ENCODE peak calls at places on chromosomes 1 and 21, in nine cellular contexts. One of them, this sample, is unnamed.

GRCh38 chr1:242828828-242829227 is 304.3 kb upstream of the PLD5 start:
- DNase-seq in suprapubic skin: no peak
- DNase-seq in fibroblast of lung: peak; percentile 22
- DNase-seq in cardiac muscle cell: no peak
- DNase-seq in brain microvascular endothelial cell: no peak
- DNase-seq in fibroblast of pulmonary artery: no peak
- DNase-seq in heart right ventricle: no peak
- DNase-seq in GM12865: no peak
- DNase-seq in left ventricle myocardium inferior: no peak
- DNase-seq in this sample: no peak

GRCh38 chr1:243658596-243659105 is 191.4 kb downstream of the AKT3 start:
- DNase-seq in brain microvascular endothelial cell: no peak
- DNase-seq in fibroblast of pulmonary artery: no peak
- DNase-seq in heart right ventricle: no peak
- DNase-seq in fibroblast of lung: peak; percentile 14
- DNase-seq in left ventricle myocardium inferior: no peak
- DNase-seq in GM12865: no peak
- DNase-seq in cardiac muscle cell: no peak
- DNase-seq in suprapubic skin: no peak
- DNase-seq in this sample: no peak

GRCh38 chr21:28089599-28090421 is 902.9 kb downstream of the LTN1 start:
- DNase-seq in left ventricle myocardium inferior: peak; percentile 45
- DNase-seq in brain microvascular endothelial cell: no peak
- DNase-seq in fibroblast of lung: no peak
- DNase-seq in fibroblast of pulmonary artery: no peak
- DNase-seq in GM12865: no peak
- DNase-seq in suprapubic skin: no peak
- DNase-seq in heart right ventricle: peak; percentile 37
- DNase-seq in cardiac muscle cell: no peak
- DNase-seq in this sample: peak; percentile 13

GRCh38 chr1:180267211-180267561 is 37.1 kb downstream of the LHX4 start:
- DNase-seq in suprapubic skin: no peak
- DNase-seq in cardiac muscle cell: no peak
- DNase-seq in left ventricle myocardium inferior: no peak
- DNase-seq in brain microvascular endothelial cell: no peak
- DNase-seq in GM12865: no peak
- DNase-seq in fibroblast of pulmonary artery: no peak
- DNase-seq in heart right ventricle: no peak
- DNase-seq in fibroblast of lung: no peak
- DNase-seq in this sample: no peak

GRCh38 chr1:183238071-183238470 is 52.0 kb downstream of the LAMC2 start:
- DNase-seq in brain microvascular endothelial cell: peak; percentile 68
- DNase-seq in fibroblast of lung: peak; percentile 79
- DNase-seq in cardiac muscle cell: peak; percentile 24
- DNase-seq in left ventricle myocardium inferior: no peak
- DNase-seq in heart right ventricle: no peak
- DNase-seq in GM12865: no peak
- DNase-seq in suprapubic skin: no peak
- DNase-seq in fibroblast of pulmonary artery: no peak
- DNase-seq in this sample: peak; percentile 64

GRCh38 chr1:188941986-188942385 is 1535.7 kb downstream of the BRINP3 start:
- DNase-seq in heart right ventricle: no peak
- DNase-seq in cardiac muscle cell: no peak
- DNase-seq in brain microvascular endothelial cell: no peak
- DNase-seq in fibroblast of pulmonary artery: no peak
- DNase-seq in GM12865: no peak
- DNase-seq in suprapubic skin: no peak
- DNase-seq in left ventricle myocardium inferior: no peak
- DNase-seq in fibroblast of lung: no peak
- DNase-seq in this sample: no peak

GRCh38 chr21:27196651-27197050 is 229.8 kb upstream of the ADAMTS5 start:
- DNase-seq in GM12865: no peak
- DNase-seq in cardiac muscle cell: no peak
- DNase-seq in heart right ventricle: no peak
- DNase-seq in fibroblast of pulmonary artery: no peak
- DNase-seq in suprapubic skin: no peak
- DNase-seq in brain microvascular endothelial cell: no peak
- DNase-seq in left ventricle myocardium inferior: no peak
- DNase-seq in fibroblast of lung: no peak
- DNase-seq in this sample: no peak

GRCh38 chr21:45979141-45979631 is 2.4 kb upstream of the COL6A1 start:
- DNase-seq in left ventricle myocardium inferior: peak; percentile 25
- DNase-seq in suprapubic skin: peak; percentile 73
- DNase-seq in fibroblast of lung: no peak
- DNase-seq in cardiac muscle cell: no peak
- DNase-seq in heart right ventricle: peak; percentile 16
- DNase-seq in GM12865: no peak
- DNase-seq in fibroblast of pulmonary artery: no peak
- DNase-seq in brain microvascular endothelial cell: no peak
- DNase-seq in this sample: peak; percentile 75

GRCh38 chr1:196637606-196638005 is 14.2 kb upstream of the CFH start:
- DNase-seq in cardiac muscle cell: no peak
- DNase-seq in GM12865: no peak
- DNase-seq in brain microvascular endothelial cell: no peak
- DNase-seq in fibroblast of pulmonary artery: no peak
- DNase-seq in heart right ventricle: no peak
- DNase-seq in fibroblast of lung: no peak
- DNase-seq in suprapubic skin: no peak
- DNase-seq in left ventricle myocardium inferior: no peak
- DNase-seq in this sample: no peak

GRCh38 chr1:51310871-51311613 is 19.3 kb downstream of the TTC39A start:
- DNase-seq in suprapubic skin: no peak
- DNase-seq in brain microvascular endothelial cell: no peak
- DNase-seq in fibroblast of lung: no peak
- DNase-seq in cardiac muscle cell: peak; percentile 17
- DNase-seq in GM12865: no peak
- DNase-seq in heart right ventricle: no peak
- DNase-seq in fibroblast of pulmonary artery: no peak
- DNase-seq in left ventricle myocardium inferior: no peak
- DNase-seq in this sample: peak; percentile 47

GRCh38 chr1:22508329-22508728 is 55.0 kb upstream of the EPHA8 start:
- DNase-seq in brain microvascular endothelial cell: no peak
- DNase-seq in GM12865: peak; percentile 7
- DNase-seq in heart right ventricle: no peak
- DNase-seq in left ventricle myocardium inferior: no peak
- DNase-seq in cardiac muscle cell: no peak
- DNase-seq in fibroblast of lung: no peak
- DNase-seq in fibroblast of pulmonary artery: no peak
- DNase-seq in suprapubic skin: no peak
- DNase-seq in this sample: no peak

GRCh38 chr1:198167436-198167934 is 10.7 kb downstream of the NEK7 start:
- DNase-seq in cardiac muscle cell: no peak
- DNase-seq in GM12865: peak; percentile 84
- DNase-seq in suprapubic skin: no peak
- DNase-seq in heart right ventricle: no peak
- DNase-seq in left ventricle myocardium inferior: no peak
- DNase-seq in fibroblast of pulmonary artery: peak; percentile 44
- DNase-seq in fibroblast of lung: peak; percentile 73
- DNase-seq in brain microvascular endothelial cell: peak; percentile 49
- DNase-seq in this sample: peak; percentile 62

GRCh38 chr1:231335663-231336602 is 1.7 kb downstream of the EXOC8 start:
- DNase-seq in brain microvascular endothelial cell: no peak
- DNase-seq in fibroblast of pulmonary artery: no peak
- DNase-seq in heart right ventricle: no peak
- DNase-seq in GM12865: peak; percentile 3
- DNase-seq in fibroblast of lung: no peak
- DNase-seq in cardiac muscle cell: peak; percentile 29
- DNase-seq in left ventricle myocardium inferior: no peak
- DNase-seq in suprapubic skin: no peak
- DNase-seq in this sample: no peak

GRCh38 chr1:60386259-60386658 is 312.7 kb upstream of the C1orf87 start:
- DNase-seq in GM12865: no peak
- DNase-seq in heart right ventricle: no peak
- DNase-seq in cardiac muscle cell: no peak
- DNase-seq in fibroblast of pulmonary artery: peak; percentile 21
- DNase-seq in suprapubic skin: no peak
- DNase-seq in brain microvascular endothelial cell: no peak
- DNase-seq in left ventricle myocardium inferior: no peak
- DNase-seq in fibroblast of lung: peak; percentile 24
- DNase-seq in this sample: no peak

GRCh38 chr1:9602794-9603167 is 14.1 kb downstream of the TMEM201 start:
- DNase-seq in fibroblast of pulmonary artery: no peak
- DNase-seq in GM12865: no peak
- DNase-seq in brain microvascular endothelial cell: no peak
- DNase-seq in heart right ventricle: no peak
- DNase-seq in cardiac muscle cell: no peak
- DNase-seq in left ventricle myocardium inferior: no peak
- DNase-seq in suprapubic skin: no peak
- DNase-seq in fibroblast of lung: no peak
- DNase-seq in this sample: no peak

GRCh38 chr1:227792216-227793078 is 23.0 kb upstream of the PRSS38 start:
- DNase-seq in suprapubic skin: no peak
- DNase-seq in left ventricle myocardium inferior: no peak
- DNase-seq in fibroblast of pulmonary artery: no peak
- DNase-seq in heart right ventricle: no peak
- DNase-seq in GM12865: no peak
- DNase-seq in fibroblast of lung: no peak
- DNase-seq in brain microvascular endothelial cell: no peak
- DNase-seq in cardiac muscle cell: no peak
- DNase-seq in this sample: no peak

DNA sequence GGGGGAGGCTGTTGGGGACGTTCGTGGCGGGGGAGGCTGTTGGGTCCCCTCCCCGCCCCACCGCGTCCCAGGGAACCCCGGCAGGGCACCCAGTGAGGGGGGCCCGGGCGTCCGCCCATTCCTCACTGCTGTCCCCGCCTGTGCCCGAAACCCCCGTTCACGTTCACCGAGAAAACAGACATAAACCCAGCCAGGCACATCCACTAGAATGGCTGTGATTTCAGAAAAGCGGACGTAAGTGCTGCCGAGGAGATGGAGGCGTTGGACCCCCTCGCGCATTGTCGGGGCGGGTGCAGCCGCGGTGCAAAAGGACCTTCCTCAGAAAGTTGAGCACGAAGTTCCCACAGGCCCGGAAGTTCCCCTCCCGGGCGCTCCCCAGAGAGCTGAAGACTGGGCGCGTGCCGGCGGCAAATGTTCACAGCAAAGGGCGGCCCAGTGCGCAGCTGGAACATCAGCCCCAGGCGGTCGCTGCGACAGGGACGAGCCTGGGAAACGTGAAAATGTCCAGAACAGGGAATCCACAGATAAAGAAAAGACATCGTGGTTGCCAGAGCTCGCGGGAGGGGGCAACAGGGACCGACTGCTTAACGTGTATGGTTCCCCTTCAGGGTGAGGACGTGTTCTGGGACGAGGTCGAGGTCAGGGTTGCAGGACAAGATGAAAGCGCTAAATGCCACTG is 18.5 kb upstream of the SAMD11 start:
- DNase-seq in left ventricle myocardium inferior: peak; percentile 74
- DNase-seq in suprapubic skin: peak; percentile 76
- DNase-seq in cardiac muscle cell: peak; percentile 53
- DNase-seq in heart right ventricle: peak; percentile 72
- DNase-seq in fibroblast of pulmonary artery: peak; percentile 24
- DNase-seq in brain microvascular endothelial cell: no peak
- DNase-seq in GM12865: peak; percentile 80
- DNase-seq in fibroblast of lung: peak; percentile 47
- DNase-seq in this sample: no peak
- H3K4me3 ChIP-seq in left ventricle myocardium inferior: peak overlapping the region; percentile 64
- H3K4me3 ChIP-seq in suprapubic skin: peak overlapping the region; percentile 47
- H3K4me3 ChIP-seq in cardiac muscle cell: peak overlapping the region; percentile 30
- H3K4me3 ChIP-seq in heart right ventricle: peak overlapping the region; percentile 42
- H3K4me3 ChIP-seq in fibroblast of pulmonary artery: peak overlapping the region; percentile 47
- H3K4me3 ChIP-seq in brain microvascular endothelial cell: peak overlapping the region; percentile 47
- H3K4me3 ChIP-seq in GM12865: peak overlapping the region; percentile 55
- H3K4me3 ChIP-seq in fibroblast of lung: no peak overlapping the region
- H3K4me3 ChIP-seq in this sample: peak overlapping the region; percentile 10

GRCh38 chr21:22993822-22994574 is 1995.8 kb downstream of the NCAM2 start:
- DNase-seq in heart right ventricle: no peak
- DNase-seq in left ventricle myocardium inferior: no peak
- DNase-seq in fibroblast of pulmonary artery: no peak
- DNase-seq in fibroblast of lung: no peak
- DNase-seq in cardiac muscle cell: no peak
- DNase-seq in brain microvascular endothelial cell: no peak
- DNase-seq in GM12865: no peak
- DNase-seq in suprapubic skin: no peak
- DNase-seq in this sample: no peak
- TF ChIP-seq CTCF in heart right ventricle: no peak
- TF ChIP-seq CTCF in left ventricle myocardium inferior: no peak
- TF ChIP-seq CTCF in fibroblast of pulmonary artery: no peak
- TF ChIP-seq CTCF in fibroblast of lung: no peak
- TF ChIP-seq CTCF in cardiac muscle cell: no peak
- TF ChIP-seq CTCF in brain microvascular endothelial cell: no peak
- TF ChIP-seq CTCF in GM12865: no peak
- TF ChIP-seq CTCF in suprapubic skin: no peak
- TF ChIP-seq CTCF in this sample: no peak

GRCh38 chr1:65264197-65264929 is 45.0 kb upstream of the DNAJC6 start:
- DNase-seq in left ventricle myocardium inferior: peak; percentile 18
- DNase-seq in GM12865: no peak
- DNase-seq in cardiac muscle cell: peak; percentile 62
- DNase-seq in suprapubic skin: no peak
- DNase-seq in fibroblast of lung: peak; percentile 63
- DNase-seq in fibroblast of pulmonary artery: peak; percentile 62
- DNase-seq in brain microvascular endothelial cell: peak; percentile 71
- DNase-seq in heart right ventricle: no peak
- DNase-seq in this sample: peak; percentile 63
- H3K4me3 ChIP-seq in left ventricle myocardium inferior: peak overlapping the region; percentile 79
- H3K4me3 ChIP-seq in GM12865: no peak overlapping the region
- H3K4me3 ChIP-seq in cardiac muscle cell: no peak overlapping the region
- H3K4me3 ChIP-seq in suprapubic skin: peak overlapping the region; percentile 60
- H3K4me3 ChIP-seq in fibroblast of lung: peak overlapping the region; percentile 17
- H3K4me3 ChIP-seq in fibroblast of pulmonary artery: peak overlapping the region; percentile 47
- H3K4me3 ChIP-seq in brain microvascular endothelial cell: peak overlapping the region; percentile 66
- H3K4me3 ChIP-seq in heart right ventricle: peak overlapping the region; percentile 57
- H3K4me3 ChIP-seq in this sample: peak overlapping the region; percentile 36

GRCh38 chr1:78165816-78166215 is 120.0 kb downstream of the GIPC2 start:
- DNase-seq in brain microvascular endothelial cell: no peak
- DNase-seq in suprapubic skin: no peak
- DNase-seq in cardiac muscle cell: no peak
- DNase-seq in heart right ventricle: no peak
- DNase-seq in GM12865: no peak
- DNase-seq in left ventricle myocardium inferior: no peak
- DNase-seq in fibroblast of lung: no peak
- DNase-seq in fibroblast of pulmonary artery: no peak
- DNase-seq in this sample: no peak

GRCh38 chr1:78171736-78172590 is 126.2 kb downstream of the GIPC2 start:
- DNase-seq in suprapubic skin: no peak
- DNase-seq in GM12865: no peak
- DNase-seq in fibroblast of pulmonary artery: peak; percentile 63
- DNase-seq in cardiac muscle cell: peak; percentile 70
- DNase-seq in left ventricle myocardium inferior: no peak
- DNase-seq in heart right ventricle: no peak
- DNase-seq in fibroblast of lung: peak; percentile 87
- DNase-seq in brain microvascular endothelial cell: peak; percentile 71
- DNase-seq in this sample: peak; percentile 71

GRCh38 chr1:78170845-78171244 is 125.1 kb downstream of the GIPC2 start:
- DNase-seq in cardiac muscle cell: peak; percentile 29
- DNase-seq in GM12865: no peak
- DNase-seq in heart right ventricle: no peak
- DNase-seq in brain microvascular endothelial cell: no peak
- DNase-seq in left ventricle myocardium inferior: no peak
- DNase-seq in fibroblast of lung: no peak
- DNase-seq in suprapubic skin: no peak
- DNase-seq in fibroblast of pulmonary artery: no peak
- DNase-seq in this sample: no peak

DNA sequence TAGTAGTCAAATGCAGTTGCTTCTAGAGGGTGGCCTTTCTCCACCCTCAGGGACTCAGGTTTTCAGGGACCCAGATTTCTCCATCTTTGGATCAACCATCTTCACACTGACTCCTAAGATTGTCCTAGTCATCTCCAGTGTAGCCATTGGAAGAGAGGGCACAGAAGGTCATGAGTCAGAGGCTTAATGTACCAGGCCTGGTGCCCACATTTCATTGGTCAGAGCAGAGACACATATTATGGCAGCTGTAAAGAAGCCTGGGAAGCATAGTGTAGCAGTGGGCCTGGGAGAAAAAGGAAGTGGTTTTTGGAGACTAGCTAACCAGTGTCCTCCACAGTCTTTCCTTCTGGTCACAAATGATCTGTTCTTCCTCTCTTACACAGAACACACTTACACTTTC is 122.5 kb downstream of the GIPC2 start:
- DNase-seq in left ventricle myocardium inferior: no peak
- DNase-seq in suprapubic skin: no peak
- DNase-seq in fibroblast of pulmonary artery: no peak
- DNase-seq in brain microvascular endothelial cell: no peak
- DNase-seq in fibroblast of lung: no peak
- DNase-seq in heart right ventricle: no peak
- DNase-seq in cardiac muscle cell: no peak
- DNase-seq in GM12865: no peak
- DNase-seq in this sample: peak; percentile 71
- TF ChIP-seq CTCF in left ventricle myocardium inferior: no peak
- TF ChIP-seq CTCF in suprapubic skin: no peak
- TF ChIP-seq CTCF in fibroblast of pulmonary artery: no peak
- TF ChIP-seq CTCF in brain microvascular endothelial cell: no peak
- TF ChIP-seq CTCF in fibroblast of lung: no peak
- TF ChIP-seq CTCF in heart right ventricle: no peak
- TF ChIP-seq CTCF in cardiac muscle cell: no peak
- TF ChIP-seq CTCF in GM12865: no peak
- TF ChIP-seq CTCF in this sample: no peak

This sample was measured in fibroblast of mammary gland.